ENCODE peak calls at places on chromosome 2, in five cellular contexts. V is activated CD4-positive, alpha-beta T cell treated with anti-CD3 and anti-CD28 coated beads, Interleukin-2, amount 50 U/mL, for 1 hour; H is mucosa of gallbladder; M is H9; J is amniotic epithelial cell. F is an unnamed sample.

GRCh38 chr2:28082131-28082530 is 191.6 kb downstream of the BABAM2 start:
- DNase-seq in M (no peak), H (no peak), V (no peak), J (peak), F (peak)

GRCh38 chr2:64259301-64259700 is 115.1 kb upstream of the PELI1 start:
- DNase-seq in J (no peak), H (peak), M (no peak), V (no peak), F (no peak)

GRCh38 chr2:18378020-18378653 is 182.3 kb downstream of the RDH14 start:
- DNase-seq in J (peak), H (peak), V (peak), M (peak), F (no peak)

GRCh38 chr2:20592106-20593071 is 58.5 kb downstream of the HS1BP3 start:
- DNase-seq in V (no peak), H (no peak), M (peak), J (no peak), F (no peak)

GRCh38 chr2:149871091-149871885 is 283.7 kb upstream of the MMADHC start:
- DNase-seq in V (no peak), J (no peak), M (no peak), H (no peak), F (no peak)

GRCh38 chr2:55056024-55056521 is 5.8 kb upstream of the RTN4 start:
- DNase-seq in J (no peak), H (no peak), M (no peak), V (no peak), F (no peak)

GRCh38 chr2:216113572-216113971 is 4.4 kb downstream of the XRCC5 start:
- DNase-seq in H (no peak), J (no peak), V (no peak), M (no peak), F (no peak)

GRCh38 chr2:201135396-201135795 is 19.4 kb downstream of the CFLAR start:
- DNase-seq in V (no peak), J (no peak), M (no peak), H (no peak), F (no peak)

GRCh38 chr2:58448065-58448507 is 207.0 kb upstream of the FANCL start:
- DNase-seq in J (peak), H (peak), M (peak), V (no peak), F (peak)

GRCh38 chr2:41618754-41619153 is 429.1 kb upstream of the PKDCC start:
- DNase-seq in H (no peak), J (no peak), M (no peak), V (no peak), F (no peak)